ENCODE peak calls at places on chromosomes 4 and X, in five cellular contexts. One of them, this sample, is unnamed. For H3K27me3, the result is how much of the 10 kb centered on the place peaks cover.

GRCh38 chrX:10769165-10769564 is 148.8 kb upstream of the MID1 start:
- DNase-seq in HCT116: peak
- DNase-seq in suprapubic skin: no peak
- DNase-seq in right lobe of liver: no peak
- DNase-seq in body of pancreas: no peak
- DNase-seq in this sample: no peak

GRCh38 chrX:275476-275966 is 5.7 kb upstream of the PLCXD1 start:
- DNase-seq in suprapubic skin: peak
- DNase-seq in right lobe of liver: peak
- DNase-seq in HCT116: no peak
- DNase-seq in body of pancreas: peak
- DNase-seq in this sample: no peak

GRCh38 chr4:124940387-124940786 is 227.9 kb upstream of the ANKRD50 start:
- DNase-seq in suprapubic skin: no peak
- DNase-seq in HCT116: peak
- DNase-seq in body of pancreas: no peak
- DNase-seq in right lobe of liver: no peak
- DNase-seq in this sample: no peak

GRCh38 chr4:151117371-151117962 is 18.0 kb downstream of the RPS3A start:
- DNase-seq in body of pancreas: peak
- DNase-seq in right lobe of liver: no peak
- DNase-seq in HCT116: peak
- DNase-seq in suprapubic skin: no peak
- DNase-seq in this sample: peak

GRCh38 chr4:48629458-48629857 is 139.4 kb downstream of the ZAR1 start:
- DNase-seq in right lobe of liver: no peak
- DNase-seq in HCT116: no peak
- DNase-seq in suprapubic skin: no peak
- DNase-seq in body of pancreas: no peak
- DNase-seq in this sample: no peak

GRCh38 chrX:123590842-123591491 is 141.9 kb downstream of the THOC2 start:
- DNase-seq in body of pancreas: no peak
- DNase-seq in suprapubic skin: no peak
- DNase-seq in HCT116: no peak
- DNase-seq in right lobe of liver: no peak
- DNase-seq in this sample: no peak

GRCh38 chr4:77697860-77698599 is 92.4 kb downstream of the CXCL13 start:
- DNase-seq in HCT116: peak
- DNase-seq in body of pancreas: peak
- DNase-seq in right lobe of liver: no peak
- DNase-seq in suprapubic skin: no peak
- DNase-seq in this sample: peak

GRCh38 chr4:93748943-93749342 is 79.6 kb upstream of the ATOH1 start:
- DNase-seq in body of pancreas: no peak
- DNase-seq in suprapubic skin: no peak
- DNase-seq in HCT116: no peak
- DNase-seq in right lobe of liver: no peak
- DNase-seq in this sample: no peak

GRCh38 chrX:151912221-151912620 is 468 bp upstream of the MAGEA4 start:
- DNase-seq in suprapubic skin: no peak
- DNase-seq in right lobe of liver: no peak
- DNase-seq in HCT116: no peak
- DNase-seq in body of pancreas: no peak
- DNase-seq in this sample: peak

GRCh38 chr4:26468283-26468949 is 21.9 kb downstream of the CCKAR start:
- DNase-seq in body of pancreas: peak
- DNase-seq in suprapubic skin: no peak
- DNase-seq in right lobe of liver: no peak
- DNase-seq in HCT116: no peak
- DNase-seq in this sample: no peak

GRCh38 chr4:13524504-13525243 is 19.6 kb downstream of the NKX3-2 start:
- DNase-seq in HCT116: no peak
- DNase-seq in body of pancreas: no peak
- DNase-seq in suprapubic skin: no peak
- DNase-seq in right lobe of liver: no peak
- DNase-seq in this sample: no peak

GRCh38 chr4:148935179-148935578 is 493.0 kb upstream of the NR3C2 start:
- DNase-seq in suprapubic skin: no peak
- DNase-seq in HCT116: no peak
- DNase-seq in right lobe of liver: no peak
- DNase-seq in body of pancreas: no peak
- DNase-seq in this sample: no peak

GRCh38 chrX:5857232-5857631 is 371.4 kb downstream of the NLGN4X start:
- DNase-seq in suprapubic skin: no peak
- DNase-seq in right lobe of liver: no peak
- DNase-seq in HCT116: no peak
- DNase-seq in body of pancreas: no peak
- DNase-seq in this sample: no peak

GRCh38 chrX:124346064-124346876 is at the start of gene SH2D1A:
- DNase-seq in HCT116: no peak
- DNase-seq in body of pancreas: no peak
- DNase-seq in right lobe of liver: no peak
- DNase-seq in suprapubic skin: no peak
- DNase-seq in this sample: no peak

GRCh38 chr4:105657117-105657765 is 51.2 kb downstream of the INTS12 start:
- DNase-seq in HCT116: no peak
- DNase-seq in body of pancreas: no peak
- DNase-seq in suprapubic skin: no peak
- DNase-seq in right lobe of liver: no peak
- DNase-seq in this sample: no peak

GRCh38 chr4:140237616-140238352 is 83.8 kb upstream of the MAML3 start:
- DNase-seq in right lobe of liver: peak
- DNase-seq in body of pancreas: peak
- DNase-seq in HCT116: no peak
- DNase-seq in suprapubic skin: peak
- DNase-seq in this sample: peak

GRCh38 chr4:184330008-184330400 is 112.3 kb upstream of the ENPP6 start:
- DNase-seq in right lobe of liver: no peak
- DNase-seq in body of pancreas: no peak
- DNase-seq in HCT116: no peak
- DNase-seq in suprapubic skin: peak
- DNase-seq in this sample: peak

GRCh38 chr4:165715211-165715610 is 157.8 kb upstream of the TLL1 start:
- DNase-seq in right lobe of liver: no peak
- DNase-seq in HCT116: no peak
- DNase-seq in suprapubic skin: no peak
- DNase-seq in body of pancreas: no peak
- DNase-seq in this sample: no peak

GRCh38 chrX:151153086-151153485 is 23.3 kb upstream of the GPR50 start:
- DNase-seq in body of pancreas: no peak
- DNase-seq in right lobe of liver: no peak
- DNase-seq in suprapubic skin: no peak
- DNase-seq in HCT116: no peak
- DNase-seq in this sample: no peak

GRCh38 chrX:111447298-111447697 is 35.3 kb upstream of the DCX start:
- DNase-seq in body of pancreas: peak
- DNase-seq in suprapubic skin: no peak
- DNase-seq in HCT116: peak
- DNase-seq in right lobe of liver: no peak
- DNase-seq in this sample: peak

GRCh38 chr4:54076673-54077072 is 12.3 kb upstream of the CHIC2 start:
- DNase-seq in right lobe of liver: no peak
- DNase-seq in HCT116: no peak
- DNase-seq in suprapubic skin: no peak
- DNase-seq in body of pancreas: no peak
- DNase-seq in this sample: no peak

GRCh38 chrX:11273544-11273943 is 19.7 kb upstream of the AMELX start:
- DNase-seq in body of pancreas: no peak
- DNase-seq in right lobe of liver: no peak
- DNase-seq in HCT116: no peak
- DNase-seq in suprapubic skin: no peak
- DNase-seq in this sample: no peak

GRCh38 chr4:120085705-120086104 is 19.1 kb upstream of the MAD2L1 start:
- DNase-seq in body of pancreas: no peak
- DNase-seq in HCT116: no peak
- DNase-seq in suprapubic skin: no peak
- DNase-seq in right lobe of liver: no peak
- DNase-seq in this sample: no peak

GRCh38 chr4:147969573-147969972 is 237.7 kb downstream of the ARHGAP10 start:
- DNase-seq in right lobe of liver: no peak
- DNase-seq in body of pancreas: no peak
- DNase-seq in HCT116: no peak
- DNase-seq in suprapubic skin: no peak
- DNase-seq in this sample: peak

GRCh38 chrX:68789966-68790365 is 38.9 kb upstream of the EFNB1 start:
- DNase-seq in body of pancreas: no peak
- DNase-seq in HCT116: no peak
- DNase-seq in suprapubic skin: no peak
- DNase-seq in right lobe of liver: no peak
- DNase-seq in this sample: no peak

GRCh38 chr4:24768006-24768405 is 27.4 kb upstream of the SOD3 start:
- DNase-seq in body of pancreas: no peak
- DNase-seq in right lobe of liver: no peak
- DNase-seq in suprapubic skin: no peak
- DNase-seq in HCT116: no peak
- DNase-seq in this sample: no peak

GRCh38 chrX:129572422-129572821 is 32.4 kb downstream of the OCRL start:
- DNase-seq in HCT116: no peak
- DNase-seq in suprapubic skin: no peak
- DNase-seq in body of pancreas: no peak
- DNase-seq in right lobe of liver: no peak
- DNase-seq in this sample: no peak
- H3K27me3 ChIP-seq in HCT116: under half
- H3K27me3 ChIP-seq in suprapubic skin: under half
- H3K27me3 ChIP-seq in body of pancreas: under half
- H3K27me3 ChIP-seq in right lobe of liver: under half
- H3K27me3 ChIP-seq in this sample: under half

GRCh38 chrX:101191217-101191750 is 28.3 kb upstream of the DRP2 start:
- DNase-seq in suprapubic skin: peak
- DNase-seq in HCT116: no peak
- DNase-seq in right lobe of liver: no peak
- DNase-seq in body of pancreas: peak
- DNase-seq in this sample: peak
- TF ChIP-seq POLR2A in suprapubic skin: no peak
- TF ChIP-seq POLR2A in HCT116: no peak
- TF ChIP-seq POLR2A in right lobe of liver: no peak
- TF ChIP-seq POLR2A in body of pancreas: no peak
- TF ChIP-seq POLR2A in this sample: no peak

GRCh38 chr4:2436301-2436700 is 17.5 kb downstream of the CFAP99 start:
- DNase-seq in HCT116: no peak
- DNase-seq in right lobe of liver: no peak
- DNase-seq in body of pancreas: no peak
- DNase-seq in suprapubic skin: no peak
- DNase-seq in this sample: peak
- TF ChIP-seq CTCF in HCT116: peak
- TF ChIP-seq CTCF in right lobe of liver: no peak
- TF ChIP-seq CTCF in body of pancreas: peak
- TF ChIP-seq CTCF in suprapubic skin: no peak
- TF ChIP-seq CTCF in this sample: no peak

GRCh38 chr4:5247735-5248134 is 196.5 kb downstream of the STK32B start:
- DNase-seq in right lobe of liver: no peak
- DNase-seq in suprapubic skin: no peak
- DNase-seq in HCT116: no peak
- DNase-seq in body of pancreas: no peak
- DNase-seq in this sample: no peak
- H3K27me3 ChIP-seq in right lobe of liver: under half
- H3K27me3 ChIP-seq in suprapubic skin: under half
- H3K27me3 ChIP-seq in HCT116: under half
- H3K27me3 ChIP-seq in body of pancreas: under half
- H3K27me3 ChIP-seq in this sample: under half

This sample was measured in testis.